ENCODE peak calls at places on chromosomes 6 and 20, in eight cellular contexts. G, Q, Y, R, P, E, L and J are unnamed samples.

GRCh38 chr6:43308101-43308989 is at the start of gene CRIP3:
- DNase-seq in G (peak; percentile 34), Q (peak; percentile 11), Y (no peak), R (peak; percentile 28), P (peak; percentile 30), E (peak; percentile 61), L (no peak), J (peak; percentile 58)

GRCh38 chr20:58651823-58652605 is 931 bp downstream of the STX16 start:
- DNase-seq in G (peak; percentile 66), Q (peak; percentile 36), Y (peak; percentile 71), R (no peak), P (peak; percentile 74), E (peak; percentile 50), L (peak; percentile 54), J (peak; percentile 68)

GRCh38 chr20:45867129-45867810 is 9.9 kb downstream of the ZSWIM3 start:
- DNase-seq in G (no peak), Q (no peak), Y (peak; percentile 9), R (no peak), P (no peak), E (no peak), L (no peak), J (no peak)

GRCh38 chr6:142378138-142378875 is 76.5 kb downstream of the ADGRG6 start:
- DNase-seq in G (no peak), Q (no peak), Y (no peak), R (no peak), P (no peak), E (no peak), L (peak; percentile 87), J (peak; percentile 23)

GRCh38 chr6:33744895-33745546 is 1.7 kb downstream of the IP6K3 start:
- DNase-seq in G (no peak), Q (peak; percentile 90), Y (peak; percentile 94), R (peak; percentile 58), P (peak; percentile 81), E (no peak), L (no peak), J (no peak)

GRCh38 chr6:159982726-159983506 is 14.0 kb downstream of the IGF2R start:
- DNase-seq in G (no peak), Q (no peak), Y (no peak), R (no peak), P (no peak), E (no peak), L (no peak), J (no peak)

GRCh38 chr20:25058797-25059486 is 1.0 kb upstream of the ACSS1 start:
- DNase-seq in G (peak; percentile 25), Q (peak; percentile 42), Y (peak; percentile 81), R (peak; percentile 65), P (peak; percentile 39), E (peak; percentile 68), L (peak; percentile 44), J (peak; percentile 74)

GRCh38 chr6:144811140-144811539 is 526.0 kb downstream of the UTRN start:
- DNase-seq in G (no peak), Q (no peak), Y (no peak), R (no peak), P (no peak), E (no peak), L (no peak), J (no peak)

GRCh38 chr6:89411269-89412070 is 603 bp downstream of the RRAGD start:
- DNase-seq in G (peak; percentile 27), Q (no peak), Y (peak; percentile 72), R (peak; percentile 22), P (peak; percentile 33), E (peak; percentile 55), L (no peak), J (peak; percentile 38)

GRCh38 chr20:41499064-41499463 is 119.1 kb downstream of the CHD6 start:
- DNase-seq in G (no peak), Q (no peak), Y (no peak), R (no peak), P (no peak), E (no peak), L (no peak), J (no peak)

GRCh38 chr6:82955841-82956240 is 109.8 kb downstream of the UBE3D start:
- DNase-seq in G (no peak), Q (no peak), Y (no peak), R (no peak), P (no peak), E (no peak), L (no peak), J (no peak)

GRCh38 chr20:44620030-44620429 is 31.5 kb downstream of the ADA start:
- DNase-seq in G (no peak), Q (no peak), Y (no peak), R (no peak), P (no peak), E (no peak), L (no peak), J (no peak)

GRCh38 chr6:72755752-72756151 is 133.9 kb downstream of the KCNQ5 start:
- DNase-seq in G (no peak), Q (no peak), Y (no peak), R (no peak), P (no peak), E (no peak), L (no peak), J (no peak)

GRCh38 chr6:113630365-113630737 is 226.8 kb upstream of the MARCKS start:
- DNase-seq in G (no peak), Q (no peak), Y (no peak), R (no peak), P (no peak), E (no peak), L (no peak), J (no peak)

GRCh38 chr6:165913676-165914570 is 250.9 kb upstream of the PDE10A start:
- DNase-seq in G (no peak), Q (no peak), Y (no peak), R (no peak), P (no peak), E (no peak), L (no peak), J (no peak)

GRCh38 chr20:59735917-59736316 is 131.6 kb downstream of the PHACTR3 start:
- DNase-seq in G (no peak), Q (no peak), Y (no peak), R (no peak), P (no peak), E (no peak), L (no peak), J (no peak)

GRCh38 chr20:5349448-5349847 is 32.7 kb upstream of the PROKR2 start:
- DNase-seq in G (no peak), Q (no peak), Y (no peak), R (no peak), P (no peak), E (no peak), L (no peak), J (no peak)

GRCh38 chr6:76818451-76818850 is 644.8 kb downstream of the HTR1B start:
- DNase-seq in G (no peak), Q (no peak), Y (no peak), R (no peak), P (no peak), E (no peak), L (no peak), J (no peak)

DNA sequence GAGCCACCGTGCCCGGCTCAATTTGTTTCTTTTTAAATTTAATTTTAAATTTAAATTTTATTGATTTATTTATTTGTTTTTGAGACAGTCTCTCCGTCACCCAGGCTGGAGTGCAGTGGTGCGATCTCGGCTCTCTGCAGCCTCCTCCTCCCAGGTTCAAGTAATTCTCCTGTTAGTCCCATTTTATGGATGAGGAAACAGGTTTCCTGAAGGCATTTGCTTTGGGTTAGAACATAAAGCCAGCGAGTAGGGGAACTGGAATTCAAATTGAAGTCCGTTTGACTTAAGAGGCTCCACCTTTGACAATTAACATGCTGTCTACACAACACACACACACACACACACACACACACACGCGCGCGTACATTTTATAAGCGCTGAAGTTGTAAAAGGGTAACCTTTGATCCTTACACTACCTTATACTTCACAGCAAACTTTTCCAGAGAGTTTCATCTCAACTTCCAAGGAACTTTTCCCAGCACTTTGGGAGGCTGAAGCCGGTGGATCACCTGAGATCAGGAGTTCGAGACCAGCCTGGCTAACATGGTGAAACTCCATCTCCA is 232.0 kb downstream of the BCAS1 start:
- DNase-seq in G (no peak), Q (no peak), Y (no peak), R (no peak), P (peak; percentile 90), E (no peak), L (no peak), J (no peak)
- H3K27ac ChIP-seq in G (peak overlapping the region; percentile 66), Q (no peak overlapping the region), Y (no peak overlapping the region), R (no peak overlapping the region), P (peak overlapping the region; percentile 77), E (no peak overlapping the region), L (no peak overlapping the region), J (no peak overlapping the region)

GRCh38 chr6:2988076-2988425 is 11.6 kb upstream of the NQO2 start:
- DNase-seq in G (no peak), Q (no peak), Y (no peak), R (no peak), P (no peak), E (no peak), L (no peak), J (no peak)

GRCh38 chr6:2990179-2990931 is 9.3 kb upstream of the NQO2 start:
- DNase-seq in G (no peak), Q (no peak), Y (peak; percentile 74), R (peak; percentile 53), P (peak; percentile 38), E (no peak), L (no peak), J (peak; percentile 73)

GRCh38 chr6:2990932-2991506 is 8.7 kb upstream of the NQO2 start:
- DNase-seq in G (no peak), Q (no peak), Y (no peak), R (no peak), P (no peak), E (no peak), L (no peak), J (no peak)

GRCh38 chr6:2988426-2989331 is 11.0 kb upstream of the NQO2 start:
- DNase-seq in G (peak; percentile 88), Q (peak; percentile 85), Y (peak; percentile 95), R (peak; percentile 89), P (peak; percentile 90), E (peak; percentile 94), L (peak; percentile 86), J (peak; percentile 91)

GRCh38 chr6:2989332-2990178 is 10.1 kb upstream of the NQO2 start:
- DNase-seq in G (peak; percentile 86), Q (peak; percentile 86), Y (peak; percentile 95), R (peak; percentile 94), P (peak; percentile 89), E (peak; percentile 90), L (peak; percentile 97), J (peak; percentile 92)
- TF ChIP-seq POLR2A in G (no peak), Q (peak; percentile 50), Y (peak; percentile 24), R (peak; percentile 68), P (peak; percentile 42), E (peak; percentile 41), L (peak; percentile 86), J (no peak)

DNA sequence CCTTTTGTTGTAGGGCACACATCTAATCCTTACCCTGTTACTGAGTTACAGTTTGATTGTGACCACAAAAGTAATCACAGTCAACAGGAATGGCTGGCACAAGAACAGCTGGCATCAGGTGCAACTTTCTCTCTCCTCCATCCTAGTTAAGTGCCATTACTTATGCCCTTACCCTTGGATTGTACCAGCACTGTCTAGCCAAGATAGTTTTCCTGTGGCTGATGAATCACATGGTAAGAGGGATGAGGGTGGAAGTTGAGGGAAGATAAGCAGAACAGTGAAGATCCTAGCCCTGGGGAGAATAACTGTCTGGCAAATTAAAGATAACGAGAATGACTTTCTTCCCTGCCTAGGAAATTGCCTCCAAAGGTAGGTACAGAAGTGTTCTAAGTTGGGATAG is 42.0 kb downstream of the RNF217 start:
- DNase-seq in G (peak; percentile 71), Q (no peak), Y (no peak), R (no peak), P (no peak), E (peak; percentile 42), L (no peak), J (no peak)
- H3K4me1 ChIP-seq in G (peaks cover 53% of the 10 kb centered on the region), Q (no peaks in the 10 kb centered on the region), Y (peaks cover 44% of the 10 kb centered on the region), R (peaks cover 3% of the 10 kb centered on the region), P (peaks cover 18% of the 10 kb centered on the region), E (peaks cover 41% of the 10 kb centered on the region), L (peaks cover 6% of the 10 kb centered on the region), J (peaks cover 28% of the 10 kb centered on the region)

GRCh38 chr20:4009305-4009704 is 6.1 kb downstream of the RNF24 start:
- DNase-seq in G (no peak), Q (no peak), Y (no peak), R (no peak), P (no peak), E (no peak), L (no peak), J (no peak)
- H3K27ac ChIP-seq in G (no peak overlapping the region), Q (no peak overlapping the region), Y (no peak overlapping the region), R (no peak overlapping the region), P (no peak overlapping the region), E (no peak overlapping the region), L (no peak overlapping the region), J (no peak overlapping the region)